ENCODE peak calls at places on chromosomes 6 and 20, in nine cellular contexts. P is cardiac muscle cell, J is thoracic aorta, S is psoas muscle, K is aorta, L is heart left ventricle, R is esophagus muscularis mucosa, Z is uterus, I is stomach. V is an unnamed sample.

GRCh38 chr6:158405933-158406332 is 93.7 kb downstream of the TULP4 start:
- DNase-seq in P (no peak), J (no peak), S (no peak), K (no peak), L (no peak), R (no peak), Z (no peak), I (no peak), V (no peak)

GRCh38 chr6:80469977-80470376 is 363.5 kb downstream of the BCKDHB start:
- DNase-seq in P (no peak), J (no peak), S (no peak), K (no peak), L (no peak), R (no peak), Z (no peak), I (no peak), V (no peak)

GRCh38 chr6:33827546-33828451 is 24.0 kb upstream of the MLN start:
- DNase-seq in P (no peak), J (no peak), S (no peak), K (no peak), L (no peak), R (no peak), Z (no peak), I (no peak), V (no peak)

GRCh38 chr6:39102024-39102820 is 12.8 kb downstream of the SAYSD1 start:
- DNase-seq in P (peak; percentile 69), J (no peak), S (no peak), K (no peak), L (no peak), R (peak; percentile 57), Z (no peak), I (peak; percentile 55), V (no peak)

GRCh38 chr6:7414811-7415210 is 25.2 kb downstream of the RIOK1 start:
- DNase-seq in P (no peak), J (no peak), S (no peak), K (no peak), L (no peak), R (no peak), Z (no peak), I (no peak), V (no peak)

GRCh38 chr6:119612871-119613515 is 263.4 kb upstream of the MAN1A1 start:
- DNase-seq in P (no peak), J (no peak), S (no peak), K (no peak), L (no peak), R (no peak), Z (no peak), I (no peak), V (no peak)

GRCh38 chr20:44072381-44072780 is 114.6 kb downstream of the JPH2 start:
- DNase-seq in P (no peak), J (no peak), S (peak; percentile 10), K (no peak), L (no peak), R (peak; percentile 77), Z (no peak), I (no peak), V (no peak)

GRCh38 chr6:105836379-105836778 is 249.8 kb upstream of the PRDM1 start:
- DNase-seq in P (no peak), J (no peak), S (no peak), K (no peak), L (no peak), R (no peak), Z (no peak), I (no peak), V (no peak)

GRCh38 chr20:58162976-58163375 is 65.5 kb downstream of the ANKRD60 start:
- DNase-seq in P (no peak), J (no peak), S (no peak), K (no peak), L (no peak), R (no peak), Z (no peak), I (no peak), V (no peak)

GRCh38 chr6:66970373-66970772 is 1263.3 kb upstream of the EYS start:
- DNase-seq in P (no peak), J (no peak), S (no peak), K (no peak), L (no peak), R (no peak), Z (no peak), I (no peak), V (no peak)

GRCh38 chr6:4274382-4275082 is 139.2 kb upstream of the ECI2 start:
- DNase-seq in P (peak; percentile 57), J (no peak), S (no peak), K (no peak), L (no peak), R (no peak), Z (no peak), I (no peak), V (no peak)

GRCh38 chr6:137840252-137840651 is 26.8 kb upstream of the TNFAIP3 start:
- DNase-seq in P (no peak), J (no peak), S (no peak), K (no peak), L (no peak), R (no peak), Z (no peak), I (no peak), V (no peak)
- H3K9me3 ChIP-seq in P (no peaks in the 10 kb centered on the region), J (no peaks in the 10 kb centered on the region), S (no peaks in the 10 kb centered on the region), K (peaks cover 2% of the 10 kb centered on the region), L (no peaks in the 10 kb centered on the region), R (no peaks in the 10 kb centered on the region), Z (no peaks in the 10 kb centered on the region), I (no peaks in the 10 kb centered on the region), V (no peaks in the 10 kb centered on the region)

GRCh38 chr6:169906741-169907418 is 155.5 kb downstream of the ERMARD start:
- DNase-seq in P (no peak), J (no peak), S (no peak), K (no peak), L (no peak), R (no peak), Z (no peak), I (no peak), V (no peak)

GRCh38 chr6:169906004-169906740 is 154.8 kb downstream of the ERMARD start:
- DNase-seq in P (no peak), J (no peak), S (no peak), K (no peak), L (no peak), R (no peak), Z (no peak), I (no peak), V (no peak)

GRCh38 chr6:169909113-169909512 is 157.7 kb downstream of the ERMARD start:
- DNase-seq in P (no peak), J (no peak), S (no peak), K (no peak), L (no peak), R (no peak), Z (no peak), I (no peak), V (no peak)

GRCh38 chr6:169907419-169908115 is 156.1 kb downstream of the ERMARD start:
- DNase-seq in P (no peak), J (no peak), S (no peak), K (no peak), L (no peak), R (no peak), Z (no peak), I (no peak), V (no peak)

DNA sequence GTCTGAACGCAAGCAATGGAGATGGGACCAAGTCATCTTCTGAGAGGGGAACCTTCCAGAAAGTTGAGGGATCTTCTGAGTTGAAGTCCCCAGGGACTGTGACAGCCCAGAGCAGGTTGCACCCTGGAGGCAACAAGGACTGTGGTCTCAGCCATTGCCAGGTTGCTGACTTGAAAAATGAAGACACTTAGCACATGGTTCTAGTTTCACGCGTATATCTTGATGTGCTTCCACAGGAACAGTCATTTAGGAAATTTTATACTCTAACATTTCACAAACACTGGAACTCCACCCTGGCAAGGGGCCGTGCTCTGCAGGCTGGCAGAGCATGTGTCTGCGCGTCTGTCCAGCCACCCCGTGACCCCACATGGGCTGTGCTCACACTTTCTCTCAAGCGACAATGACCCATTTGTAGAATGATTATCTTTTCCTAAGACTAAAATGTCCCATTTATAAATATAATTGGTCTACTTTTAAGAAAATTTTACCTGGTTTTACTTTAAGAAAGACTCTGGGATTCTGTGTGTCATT is 157.0 kb downstream of the ERMARD start:
- DNase-seq in P (no peak), J (no peak), S (no peak), K (no peak), L (no peak), R (no peak), Z (no peak), I (no peak), V (no peak)
- H3K9me3 ChIP-seq in P (no peaks in the 10 kb centered on the region), J (no peaks in the 10 kb centered on the region), S (no peaks in the 10 kb centered on the region), K (no peaks in the 10 kb centered on the region), L (no peaks in the 10 kb centered on the region), R (no peaks in the 10 kb centered on the region), Z (no peaks in the 10 kb centered on the region), I (no peaks in the 10 kb centered on the region), V (no peaks in the 10 kb centered on the region)

DNA sequence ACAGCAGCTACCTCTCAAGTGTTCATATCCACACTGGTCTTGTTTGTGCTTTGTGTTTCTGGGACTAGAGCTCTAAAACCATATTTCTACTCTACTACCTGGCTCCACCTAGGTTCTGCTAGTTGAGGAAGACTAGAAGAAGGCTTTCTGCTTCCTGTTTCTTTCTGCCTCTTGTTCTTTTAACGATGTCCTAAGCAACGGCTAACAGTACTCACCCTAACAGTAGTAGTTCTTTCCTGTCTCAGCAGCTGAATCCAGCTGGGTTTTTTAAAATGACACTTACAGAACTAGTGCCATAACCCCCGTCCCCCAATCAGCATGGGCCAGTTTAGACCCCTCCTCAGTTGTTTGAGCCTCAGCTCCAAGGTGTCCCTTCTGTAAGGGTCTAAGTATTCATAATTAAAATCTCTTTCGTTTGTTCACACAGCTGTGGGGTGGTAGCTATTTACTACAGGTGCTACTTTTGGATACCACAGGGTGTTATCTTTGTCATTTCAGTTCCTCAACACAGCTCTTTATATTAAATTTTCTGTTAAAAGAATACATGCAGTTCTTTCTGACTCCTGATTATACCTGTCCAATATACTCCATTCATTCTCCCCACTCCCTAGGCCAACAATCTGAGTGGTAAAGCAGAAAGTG is 790.2 kb downstream of the DHX35 start:
- DNase-seq in P (no peak), J (no peak), S (no peak), K (no peak), L (no peak), R (no peak), Z (no peak), I (no peak), V (no peak)
- H3K9me3 ChIP-seq in P (no peaks in the 10 kb centered on the region), J (peaks cover 7% of the 10 kb centered on the region), S (peaks cover 8% of the 10 kb centered on the region), K (peaks cover 5% of the 10 kb centered on the region), L (peaks cover 13% of the 10 kb centered on the region), R (no peaks in the 10 kb centered on the region), Z (no peaks in the 10 kb centered on the region), I (no peaks in the 10 kb centered on the region), V (no peaks in the 10 kb centered on the region)

GRCh38 chr6:21859193-21859735 is 265.7 kb downstream of the SOX4 start:
- DNase-seq in P (no peak), J (no peak), S (no peak), K (no peak), L (no peak), R (no peak), Z (no peak), I (no peak), V (no peak)

GRCh38 chr6:21870071-21870729 is 276.6 kb downstream of the SOX4 start:
- DNase-seq in P (no peak), J (no peak), S (no peak), K (no peak), L (no peak), R (no peak), Z (no peak), I (no peak), V (no peak)

GRCh38 chr6:21861942-21862341 is 268.4 kb downstream of the SOX4 start:
- DNase-seq in P (no peak), J (no peak), S (no peak), K (no peak), L (no peak), R (no peak), Z (no peak), I (no peak), V (no peak)

GRCh38 chr6:21869085-21869771 is 275.7 kb downstream of the SOX4 start:
- DNase-seq in P (no peak), J (no peak), S (no peak), K (no peak), L (no peak), R (no peak), Z (no peak), I (no peak), V (no peak)

GRCh38 chr6:21864211-21864610 is 270.7 kb downstream of the SOX4 start:
- DNase-seq in P (no peak), J (no peak), S (no peak), K (no peak), L (no peak), R (no peak), Z (no peak), I (no peak), V (no peak)
- H3K9me3 ChIP-seq in P (no peaks in the 10 kb centered on the region), J (no peaks in the 10 kb centered on the region), S (no peaks in the 10 kb centered on the region), K (no peaks in the 10 kb centered on the region), L (no peaks in the 10 kb centered on the region), R (no peaks in the 10 kb centered on the region), Z (no peaks in the 10 kb centered on the region), I (no peaks in the 10 kb centered on the region), V (no peaks in the 10 kb centered on the region)